ENCODE peak calls at places on chromosome 10, in nine cellular contexts. K is transverse colon, Y is stomach, A is upper lobe of left lung, F is GM12878, G is prostate gland, M is HCT116, V is HepG2, C is K562. Q is an unnamed sample.

GRCh38 chr10:110358869-110359629 is 54.3 kb upstream of the SMNDC1 start:
- DNase-seq in K (no peak), Y (peak; percentile 80), A (no peak), F (no peak), G (peak; percentile 45), M (peak; percentile 38), V (no peak), C (no peak), Q (no peak)

GRCh38 chr10:97785231-97785630 is 13.4 kb upstream of the SFRP5 start:
- DNase-seq in K (no peak), Y (no peak), A (no peak), F (no peak), G (no peak), M (no peak), V (peak; percentile 32), C (no peak), Q (no peak)

GRCh38 chr10:5566606-5567005 is 41.8 kb downstream of the CALML3 start:
- DNase-seq in K (peak; percentile 2), Y (no peak), A (no peak), F (no peak), G (no peak), M (no peak), V (no peak), C (no peak), Q (no peak)

GRCh38 chr10:25758041-25758457 is 176.0 kb upstream of the MYO3A start:
- DNase-seq in K (no peak), Y (no peak), A (no peak), F (no peak), G (no peak), M (peak; percentile 26), V (peak; percentile 10), C (peak; percentile 52), Q (no peak)

GRCh38 chr10:30047430-30047829 is 12.0 kb downstream of the JCAD start:
- DNase-seq in K (no peak), Y (no peak), A (no peak), F (no peak), G (no peak), M (no peak), V (no peak), C (no peak), Q (no peak)

GRCh38 chr10:42630537-42631134 is 7.7 kb downstream of the ZNF33B start:
- DNase-seq in K (no peak), Y (no peak), A (no peak), F (no peak), G (no peak), M (no peak), V (peak; percentile 44), C (no peak), Q (no peak)

GRCh38 chr10:13973742-13974141 is 357.0 kb downstream of the FRMD4A start:
- DNase-seq in K (no peak), Y (no peak), A (no peak), F (no peak), G (no peak), M (no peak), V (no peak), C (no peak), Q (no peak)

GRCh38 chr10:130179640-130180039 is 43.4 kb downstream of the GLRX3 start:
- DNase-seq in K (no peak), Y (no peak), A (no peak), F (no peak), G (no peak), M (peak; percentile 24), V (peak; percentile 54), C (no peak), Q (no peak)

GRCh38 chr10:34808789-34809745 is 6.0 kb downstream of the PARD3 start:
- DNase-seq in K (no peak), Y (no peak), A (peak; percentile 79), F (no peak), G (no peak), M (no peak), V (no peak), C (no peak), Q (peak; percentile 53)

GRCh38 chr10:79409038-79410035 is 36.1 kb downstream of the ZCCHC24 start:
- DNase-seq in K (no peak), Y (peak; percentile 56), A (no peak), F (no peak), G (no peak), M (no peak), V (no peak), C (no peak), Q (peak; percentile 73)

GRCh38 chr10:87771871-87772500 is 46.0 kb downstream of the ATAD1 start:
- DNase-seq in K (no peak), Y (no peak), A (no peak), F (no peak), G (no peak), M (no peak), V (peak; percentile 19), C (peak; percentile 7), Q (no peak)

DNA sequence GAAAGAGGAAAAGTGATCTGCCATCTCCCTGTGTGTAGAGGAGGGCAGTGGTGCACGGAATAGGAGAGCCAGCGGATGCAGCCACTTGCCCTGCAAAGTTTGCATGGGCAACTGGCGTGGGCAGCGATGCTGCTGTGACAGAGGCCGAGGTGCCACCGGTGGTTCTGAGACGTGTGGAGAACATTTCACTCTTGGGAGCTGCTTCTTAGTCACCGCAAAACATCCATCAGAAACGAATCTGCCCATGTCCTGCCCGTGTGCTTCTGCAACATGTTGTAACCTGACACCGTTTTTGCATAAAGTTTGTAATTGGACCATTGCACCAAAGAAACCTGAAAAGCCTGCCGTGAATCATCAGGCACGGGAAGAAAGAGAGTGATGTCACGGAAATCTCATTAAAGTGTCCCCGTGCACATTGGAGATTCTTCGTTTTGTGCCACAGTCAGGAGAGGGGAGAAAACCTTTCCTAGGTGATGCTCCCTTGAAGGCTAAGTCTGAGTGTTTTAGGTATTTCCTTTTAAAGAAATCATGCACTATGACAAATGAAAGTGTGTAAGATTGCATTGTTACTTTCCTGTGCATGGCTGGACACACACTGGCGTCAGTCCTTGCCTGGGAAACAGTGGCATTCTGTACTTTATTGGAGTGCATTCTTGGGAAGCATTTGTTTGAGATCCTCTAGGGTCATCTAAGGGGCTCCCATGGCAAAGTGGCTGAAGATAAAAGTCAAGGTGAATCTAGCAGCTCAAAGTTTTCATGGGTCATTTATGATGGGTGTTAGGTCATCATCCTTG is 302.6 kb downstream of the KLF6 start:
- DNase-seq in K (peak; percentile 65), Y (peak; percentile 49), A (peak; percentile 68), F (peak; percentile 51), G (peak; percentile 91), M (peak; percentile 88), V (peak; percentile 30), C (peak; percentile 44), Q (no peak)
- TF ChIP-seq POLR2AphosphoS5 in K (peak; percentile 75), Y (peak; percentile 83), A (peak; percentile 64), F (no peak), G (peak; percentile 100), M (peak; percentile 27), V (no peak), C (no peak), Q (peak; percentile 48)

DNA sequence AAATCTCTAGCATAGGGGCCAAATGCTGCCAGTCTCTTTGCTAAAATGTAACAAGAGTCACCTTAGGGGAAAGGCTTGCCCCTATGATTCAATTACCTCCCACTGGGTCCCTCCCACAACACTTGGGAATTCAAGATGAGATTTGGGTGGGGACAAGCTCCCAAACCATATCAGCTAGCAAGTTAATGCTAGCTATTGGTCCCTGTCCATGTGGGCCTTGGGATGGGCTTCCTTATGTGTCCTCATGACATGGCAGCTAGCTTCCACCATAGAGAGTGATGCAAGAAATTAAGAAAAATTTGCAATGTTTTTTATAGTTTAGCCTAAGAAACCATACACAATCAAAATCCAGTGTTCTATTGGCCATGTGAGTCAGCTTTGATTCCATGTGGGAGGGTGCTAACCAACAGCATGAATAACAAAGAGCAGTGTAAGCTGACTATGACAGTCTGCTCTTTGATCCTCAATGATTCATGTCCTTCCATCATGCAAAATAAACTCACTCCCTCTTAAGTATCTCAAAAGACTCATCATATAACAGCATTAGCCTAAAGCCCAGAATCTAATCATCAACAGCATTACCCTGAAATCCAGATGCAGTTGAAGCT is 21.7 kb upstream of the ZNF365 start:
- DNase-seq in K (no peak), Y (no peak), A (no peak), F (no peak), G (no peak), M (no peak), V (no peak), C (no peak), Q (no peak)
- H3K4me1 ChIP-seq in K (no peaks in the 10 kb centered on the region), Y (no peaks in the 10 kb centered on the region), A (no peaks in the 10 kb centered on the region), F (no peaks in the 10 kb centered on the region), G (no peaks in the 10 kb centered on the region), M (no peaks in the 10 kb centered on the region), V (no peaks in the 10 kb centered on the region), C (no peaks in the 10 kb centered on the region), Q (no peaks in the 10 kb centered on the region)

DNA sequence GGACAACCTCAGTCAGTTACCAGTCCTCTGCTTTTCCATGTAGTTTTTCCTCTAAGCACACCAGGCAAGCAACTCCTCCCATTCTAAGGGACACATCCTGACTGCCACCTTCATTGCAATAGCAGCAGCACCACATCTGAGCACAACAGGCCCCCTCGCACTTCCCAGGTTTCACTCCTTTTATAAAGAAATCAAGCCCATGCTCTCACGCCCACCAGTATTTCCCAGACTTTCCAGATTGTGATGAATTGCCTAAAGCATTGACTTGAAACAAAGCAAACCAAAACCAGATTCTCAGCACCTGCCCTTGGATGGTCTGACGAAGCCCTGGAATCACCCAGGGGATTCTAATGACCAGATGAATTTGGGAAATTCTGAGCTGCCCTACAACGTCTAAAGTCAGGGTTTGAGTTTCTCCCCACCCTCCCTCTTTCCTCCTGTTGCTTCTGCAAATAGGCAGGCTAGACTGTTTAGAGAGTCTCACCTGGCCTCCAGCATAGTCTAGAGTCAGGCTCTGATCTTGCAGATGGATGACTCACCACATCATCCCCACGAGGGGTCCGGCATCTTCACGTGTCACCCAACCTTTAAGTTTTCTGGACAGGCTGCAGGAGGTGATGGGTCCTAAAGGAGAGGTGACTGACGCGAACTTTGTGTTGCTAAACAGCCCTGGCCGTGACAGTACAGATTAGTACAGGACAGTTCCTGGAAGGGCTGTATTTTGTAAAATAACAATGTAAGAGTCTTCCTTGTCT is 198.1 kb downstream of the SKIDA1 start:
- DNase-seq in K (no peak), Y (no peak), A (no peak), F (no peak), G (no peak), M (no peak), V (no peak), C (no peak), Q (peak; percentile 27)
- H3K27ac ChIP-seq in K (no peak overlapping the region), Y (no peak overlapping the region), A (no peak overlapping the region), F (no peak overlapping the region), G (no peak overlapping the region), M (peak overlapping the region; percentile 16), V (no peak overlapping the region), C (no peak overlapping the region), Q (no peak overlapping the region)

GRCh38 chr10:92755725-92756124 is 66.0 kb downstream of the HHEX start:
- DNase-seq in K (no peak), Y (no peak), A (no peak), F (no peak), G (no peak), M (no peak), V (no peak), C (no peak), Q (no peak)

GRCh38 chr10:92757720-92758119 is 68.0 kb downstream of the HHEX start:
- DNase-seq in K (no peak), Y (no peak), A (no peak), F (no peak), G (no peak), M (no peak), V (no peak), C (peak; percentile 29), Q (no peak)

GRCh38 chr10:92758594-92758993 is 68.8 kb downstream of the HHEX start:
- DNase-seq in K (no peak), Y (no peak), A (no peak), F (no peak), G (no peak), M (no peak), V (peak; percentile 25), C (no peak), Q (no peak)

GRCh38 chr10:92756233-92757065 is 66.7 kb downstream of the HHEX start:
- DNase-seq in K (peak; percentile 27), Y (no peak), A (no peak), F (peak; percentile 91), G (no peak), M (no peak), V (peak; percentile 92), C (peak; percentile 85), Q (no peak)

GRCh38 chr10:92757066-92757716 is 67.4 kb downstream of the HHEX start:
- DNase-seq in K (peak; percentile 79), Y (peak; percentile 70), A (peak; percentile 95), F (peak; percentile 75), G (peak; percentile 61), M (peak; percentile 29), V (peak; percentile 72), C (peak; percentile 75), Q (peak; percentile 92)
- TF ChIP-seq POLR2AphosphoS5 in K (peak; percentile 24), Y (peak; percentile 51), A (peak; percentile 67), F (no peak), G (peak; percentile 60), M (no peak), V (no peak), C (peak; percentile 45), Q (peak; percentile 54)

Q was measured in spleen.